ENCODE peak calls at places on chromosomes 6 and 20, in four cellular contexts. D is K562, Y is GM12878, B is HepG2. S is an unnamed sample.

GRCh38 chr6:146968041-146968760 is 236.0 kb upstream of the STXBP5 start:
- DNase-seq in B (no peak), D (no peak), Y (no peak), S (no peak)

GRCh38 chr20:32680544-32681174 is 6.9 kb upstream of the C20orf203 start:
- DNase-seq in D (no peak), Y (no peak), B (no peak), S (no peak)

GRCh38 chr6:79604583-79605037 is 26.5 kb upstream of the SH3BGRL2 start:
- DNase-seq in B (peak), Y (no peak), D (peak), S (no peak)

GRCh38 chr6:132354517-132355167 is 46.6 kb downstream of the MOXD1 start:
- DNase-seq in D (no peak), B (no peak), Y (peak), S (no peak)

GRCh38 chr6:109793015-109793414 is 101.9 kb downstream of the FIG4 start:
- DNase-seq in Y (no peak), B (peak), D (no peak), S (no peak)

GRCh38 chr20:18225652-18226051 is 62.7 kb upstream of the ZNF133 start:
- DNase-seq in Y (no peak), D (no peak), B (no peak), S (no peak)

GRCh38 chr20:33653218-33653899 is 8.8 kb upstream of the C20orf144 start:
- DNase-seq in B (peak), Y (no peak), D (peak), S (peak)

GRCh38 chr20:36305602-36306556 is at the start of gene DLGAP4:
- DNase-seq in B (no peak), D (peak), Y (no peak), S (peak)

GRCh38 chr20:51425347-51426106 is 117.0 kb downstream of the NFATC2 start:
- DNase-seq in D (no peak), B (no peak), Y (no peak), S (no peak)

GRCh38 chr6:41756354-41756753 is 9.2 kb upstream of the PGC start:
- DNase-seq in Y (no peak), D (no peak), B (no peak), S (no peak)

GRCh38 chr20:14848806-14849205 is 511.4 kb upstream of the FLRT3 start:
- DNase-seq in Y (no peak), B (no peak), D (no peak), S (no peak)

GRCh38 chr6:2575191-2575590 is 175.5 kb downstream of the MYLK4 start:
- DNase-seq in D (no peak), Y (no peak), B (no peak), S (no peak)

GRCh38 chr20:53152228-53152627 is 180.1 kb downstream of the TSHZ2 start:
- DNase-seq in Y (no peak), D (no peak), B (no peak), S (no peak)

GRCh38 chr20:63640086-63640485 is 13.1 kb downstream of the STMN3 start:
- DNase-seq in Y (no peak), D (no peak), B (no peak), S (no peak)

GRCh38 chr20:63633732-63634131 is 6.8 kb upstream of the GMEB2 start:
- DNase-seq in B (no peak), D (no peak), Y (no peak), S (no peak)

GRCh38 chr20:63639093-63639860 is 12.4 kb upstream of the GMEB2 start:
- DNase-seq in D (no peak), Y (no peak), B (no peak), S (no peak)

GRCh38 chr20:63636752-63637633 is 10.1 kb upstream of the GMEB2 start:
- DNase-seq in B (no peak), D (peak), Y (no peak), S (no peak)

GRCh38 chr20:63635431-63636141 is 8.7 kb upstream of the GMEB2 start:
- DNase-seq in D (no peak), Y (peak), B (no peak), S (no peak)
- TF ChIP-seq FOXK2 in D (no peak), Y (no peak), B (no peak), S (no peak)

DNA sequence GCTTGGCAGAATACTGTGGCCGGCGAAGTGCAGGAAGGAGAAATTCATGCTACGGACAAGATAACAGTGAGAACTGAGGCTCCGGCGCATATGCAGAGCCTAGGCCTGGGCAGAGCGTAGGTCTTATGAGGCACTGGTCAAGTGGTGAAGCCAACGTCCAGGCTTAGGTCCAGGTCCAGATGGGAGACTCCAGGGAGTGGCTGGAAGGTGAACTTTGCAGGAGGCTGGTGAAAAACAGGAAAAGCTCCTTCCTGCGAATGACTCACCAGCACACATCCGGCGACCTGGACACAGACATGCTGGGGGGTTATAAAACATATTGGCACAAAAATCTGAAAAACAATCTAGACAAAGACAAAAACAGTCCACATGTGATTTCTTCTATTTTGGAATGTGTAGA is 15.4 kb downstream of the C6orf141 start:
- DNase-seq in Y (no peak), B (peak), D (no peak), S (no peak)
- TF ChIP-seq FOXK2 in Y (no peak), B (no peak), D (no peak), S (no peak)

DNA sequence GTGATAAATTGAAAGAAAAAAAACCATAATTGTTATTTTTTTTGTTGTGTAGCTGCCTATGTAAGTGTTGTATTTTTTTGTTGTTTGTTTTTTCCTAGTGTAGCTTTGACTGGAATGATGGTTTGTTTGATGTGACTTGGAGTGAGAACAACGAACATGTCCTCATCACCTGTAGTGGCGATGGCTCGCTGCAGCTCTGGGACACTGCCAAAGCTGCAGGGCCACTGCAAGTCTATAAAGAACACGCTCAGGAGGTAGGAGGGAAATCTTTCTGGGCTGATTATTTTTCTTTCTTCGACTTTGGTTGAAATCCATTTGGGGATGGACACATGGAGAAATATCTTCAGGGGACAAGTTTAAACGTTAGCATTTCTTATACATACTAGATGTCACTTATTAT is 3.8 kb downstream of the PEX7 start:
- DNase-seq in B (no peak), D (no peak), Y (no peak), S (no peak)
- TF ChIP-seq FOXK2 in B (no peak), D (no peak), Y (no peak), S (no peak)

GRCh38 chr6:69084746-69085335 is 449.8 kb downstream of the ADGRB3 start:
- DNase-seq in B (no peak), D (no peak), Y (no peak), S (no peak)
- TF ChIP-seq FOXK2 in B (no peak), D (no peak), Y (no peak), S (no peak)

DNA sequence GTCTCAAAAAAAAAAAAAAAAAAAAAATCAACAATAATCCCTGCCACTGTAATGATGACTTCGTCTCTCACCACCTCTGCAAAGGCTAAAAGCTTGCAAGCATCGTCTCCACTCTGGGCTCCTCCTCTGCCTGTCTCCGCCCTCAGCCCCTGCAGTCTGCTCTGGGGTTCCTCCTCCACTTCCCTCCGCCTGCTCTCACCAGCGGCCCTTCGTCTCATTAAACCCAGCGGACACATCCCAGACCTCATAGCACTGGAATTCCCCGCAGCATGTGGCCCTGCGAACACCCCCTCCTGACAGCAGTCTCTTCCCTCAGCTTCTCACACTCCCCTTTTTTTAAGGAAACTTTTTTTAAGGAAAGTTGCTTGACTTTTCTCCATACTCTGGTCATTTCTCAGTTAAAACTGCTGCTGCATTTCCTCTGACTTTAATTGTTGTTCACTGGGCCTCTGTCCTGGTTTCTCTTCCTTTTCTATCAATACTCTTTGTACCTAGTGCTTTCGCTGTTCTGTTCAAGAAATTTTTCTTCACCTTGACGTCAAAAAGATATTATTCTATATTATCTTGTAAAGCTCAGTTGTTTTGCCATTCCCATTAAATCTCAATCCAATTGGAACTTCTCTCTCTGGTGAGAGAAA is 70.9 kb upstream of the PLEKHG1 start:
- DNase-seq in D (no peak), Y (no peak), B (no peak), S (peak)
- TF ChIP-seq FOXK2 in D (no peak), Y (no peak), B (no peak), S (no peak)